ENCODE peak calls at places on chromosomes 13 and 19, in seven cellular contexts. T is fibroblast of lung; I is upper lobe of right lung; A is CD4-positive, CD25-positive, alpha-beta regulatory T cell; V is transverse colon; Y is lower lobe of right lung; U is H9. X is an unnamed sample.

GRCh38 chr19:7636317-7636690 is 606 bp upstream of the STXBP2 start:
- DNase-seq in I (no peak), A (no peak), U (no peak), V (no peak), T (no peak), Y (no peak), X (no peak)

GRCh38 chr13:109857325-109857724 is 70.9 kb upstream of the IRS2 start:
- DNase-seq in T (no peak), V (no peak), A (no peak), I (no peak), Y (no peak), U (no peak), X (no peak)

GRCh38 chr13:66657165-66657895 is 572.8 kb downstream of the PCDH9 start:
- DNase-seq in U (no peak), I (no peak), T (peak; percentile 99), Y (peak; percentile 53), A (no peak), V (no peak), X (no peak)

GRCh38 chr13:37168922-37169321 is 63.5 kb upstream of the CSNK1A1L start:
- DNase-seq in I (no peak), T (no peak), V (no peak), U (no peak), Y (no peak), A (no peak), X (no peak)

GRCh38 chr13:27354379-27354778 is 70.0 kb upstream of the GTF3A start:
- DNase-seq in Y (no peak), T (peak; percentile 60), V (no peak), A (no peak), I (no peak), U (no peak), X (no peak)

GRCh38 chr19:10269333-10270179 is 1.4 kb upstream of the ICAM1 start:
- DNase-seq in U (peak; percentile 86), V (peak; percentile 90), Y (peak; percentile 93), I (peak; percentile 94), A (peak; percentile 75), T (peak; percentile 62), X (peak; percentile 70)

GRCh38 chr19:52190679-52191293 is 934 bp downstream of the PPP2R1A start:
- DNase-seq in T (peak; percentile 62), Y (peak; percentile 55), A (no peak), U (no peak), I (peak; percentile 70), V (peak; percentile 55), X (no peak)

GRCh38 chr13:57627663-57628062 is 3.9 kb upstream of the PCDH17 start:
- DNase-seq in Y (no peak), T (peak; percentile 27), I (no peak), V (no peak), U (no peak), A (no peak), X (no peak)

GRCh38 chr13:49580980-49581680 is 4.2 kb downstream of the RCBTB1 start:
- DNase-seq in A (no peak), Y (no peak), V (no peak), T (no peak), I (no peak), U (no peak), X (no peak)

GRCh38 chr13:49585220-49586157 is at the start of gene RCBTB1:
- DNase-seq in U (peak; percentile 79), T (peak; percentile 63), I (peak; percentile 86), Y (peak; percentile 78), V (peak; percentile 69), A (peak; percentile 71), X (peak; percentile 64)

GRCh38 chr13:49587311-49587847 is 2.0 kb upstream of the RCBTB1 start:
- DNase-seq in V (no peak), A (no peak), Y (no peak), T (peak; percentile 47), U (no peak), I (no peak), X (no peak)

GRCh38 chr13:49586717-49587116 is 1.4 kb upstream of the RCBTB1 start:
- DNase-seq in Y (no peak), U (no peak), A (no peak), V (no peak), I (no peak), T (no peak), X (no peak)

DNA sequence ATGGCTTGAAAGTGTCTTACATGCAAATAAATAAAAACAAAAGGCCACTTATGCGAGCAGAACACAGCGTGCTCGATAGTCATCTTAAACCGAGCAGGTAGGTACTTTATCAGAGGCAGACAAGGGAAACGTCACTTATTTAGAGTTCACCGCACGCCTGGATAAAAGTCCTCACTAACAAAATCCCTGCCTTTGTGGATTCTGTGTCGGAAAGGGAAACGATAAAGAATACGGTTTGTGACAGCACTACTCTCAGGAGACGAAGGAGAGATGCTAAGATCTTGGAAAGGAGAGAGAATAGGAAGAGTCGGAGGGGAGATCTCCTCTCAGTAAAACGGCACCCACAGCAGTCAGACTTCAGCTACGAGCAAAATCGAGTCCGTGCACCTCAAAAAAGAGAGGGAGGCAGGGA is 581 bp downstream of the RCBTB1 start:
- DNase-seq in I (no peak), Y (no peak), A (no peak), U (no peak), T (peak; percentile 14), V (no peak), X (no peak)
- H3K27ac ChIP-seq in I (peak overlapping the region; percentile 86), Y (peak overlapping the region; percentile 87), A (peak overlapping the region; percentile 73), U (no peak overlapping the region), T (peak overlapping the region; percentile 58), V (peak overlapping the region; percentile 86), X (peak overlapping the region; percentile 83)

DNA sequence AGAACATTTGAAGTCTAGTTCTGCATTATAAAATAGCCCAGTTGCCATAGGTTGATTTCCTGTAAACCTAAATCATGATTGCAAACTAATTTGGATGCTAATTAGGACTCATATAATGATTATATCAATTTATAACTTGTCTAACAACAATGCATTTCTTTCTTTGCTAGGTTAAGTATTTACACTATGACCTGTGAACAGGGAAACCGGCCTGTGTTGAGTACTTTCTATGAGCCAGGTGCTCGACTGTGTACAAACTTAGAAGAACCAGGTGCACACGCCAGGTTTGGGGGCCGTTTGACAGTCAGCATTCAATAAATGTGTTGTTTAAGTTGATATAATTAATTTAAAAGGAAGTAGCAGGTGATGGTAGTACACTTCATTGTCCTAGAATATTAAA is 203.1 kb downstream of the TM9SF2 start:
- DNase-seq in T (no peak), U (no peak), A (no peak), I (no peak), Y (no peak), V (no peak), X (no peak)
- H3K27ac ChIP-seq in T (no peak overlapping the region), U (peak overlapping the region; percentile 90), A (no peak overlapping the region), I (no peak overlapping the region), Y (no peak overlapping the region), V (no peak overlapping the region), X (no peak overlapping the region)

DNA sequence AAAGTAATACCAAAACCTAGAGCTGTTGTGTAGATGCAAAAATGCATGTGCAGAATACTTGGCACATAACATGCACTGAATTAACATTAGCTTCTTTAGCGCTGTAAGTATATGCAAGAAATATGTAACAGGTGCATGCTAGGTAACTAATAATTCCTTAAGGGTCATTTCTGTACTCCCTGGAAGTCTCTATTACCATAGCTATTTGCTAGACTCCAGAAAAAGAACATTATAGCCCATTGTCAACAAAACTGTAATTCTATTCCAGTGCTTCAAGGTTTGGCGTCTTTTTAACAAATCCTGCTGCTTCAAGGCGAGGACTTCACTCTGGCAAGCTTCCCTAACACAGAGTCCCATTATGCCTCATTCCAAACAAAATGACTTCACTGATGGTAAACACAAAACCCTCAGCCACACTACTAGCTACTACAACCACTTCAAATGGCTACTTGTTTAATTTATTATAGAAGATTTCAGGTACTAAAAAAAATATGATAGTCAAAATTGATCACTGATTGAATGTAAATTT is 32.7 kb downstream of the ELF1 start:
- DNase-seq in U (no peak), Y (no peak), I (no peak), A (no peak), T (peak; percentile 47), V (no peak), X (no peak)
- H3K27ac ChIP-seq in U (no peak overlapping the region), Y (peak overlapping the region; percentile 83), I (peak overlapping the region; percentile 89), A (peak overlapping the region; percentile 94), T (no peak overlapping the region), V (peak overlapping the region; percentile 69), X (peak overlapping the region; percentile 87)

GRCh38 chr13:75637101-75637774 is 1.1 kb downstream of the LMO7 start:
- DNase-seq in A (no peak), T (no peak), Y (no peak), U (no peak), I (no peak), V (no peak), X (no peak)
- H3K27ac ChIP-seq in A (no peak overlapping the region), T (peak overlapping the region; percentile 87), Y (peak overlapping the region; percentile 74), U (no peak overlapping the region), I (no peak overlapping the region), V (no peak overlapping the region), X (no peak overlapping the region)

DNA sequence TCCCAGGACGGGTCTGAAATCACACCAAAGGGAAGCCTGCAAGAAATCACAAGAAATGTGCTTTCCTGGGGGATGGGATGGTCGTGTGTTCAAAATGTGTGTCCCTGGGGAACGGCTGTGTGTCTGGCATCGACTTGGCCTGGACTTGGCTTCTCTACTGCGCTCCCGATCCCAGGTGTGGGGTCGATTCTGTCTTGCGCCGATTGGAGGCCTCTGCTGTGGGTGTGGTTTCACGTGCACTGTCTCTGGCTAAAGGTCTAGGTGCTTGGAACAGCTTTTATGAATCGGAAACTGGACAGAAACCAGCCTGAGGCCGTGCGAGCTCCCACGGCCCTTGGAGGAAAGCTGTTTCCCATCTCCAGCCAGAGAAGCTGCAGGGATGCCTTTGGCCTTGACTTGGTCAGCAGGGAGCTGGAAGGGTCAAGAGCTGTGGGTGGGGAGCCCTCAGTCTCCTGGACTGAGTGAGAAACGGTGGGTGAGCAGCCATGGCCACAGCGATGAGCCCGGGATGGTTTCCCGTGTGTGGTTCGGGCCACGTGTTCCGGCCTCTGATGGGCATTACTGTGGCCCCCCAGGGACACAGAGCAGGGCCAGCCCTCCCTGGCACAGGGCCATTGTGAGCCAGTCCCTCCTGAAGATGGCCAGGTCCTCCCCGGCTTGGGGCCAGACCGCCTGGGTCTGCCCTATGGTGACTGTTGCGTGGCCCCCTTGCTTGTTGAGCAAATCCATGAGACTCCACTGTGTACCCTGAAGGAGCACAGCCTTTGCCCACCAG is 29.7 kb downstream of the MCF2L start:
- DNase-seq in U (no peak), A (no peak), T (no peak), V (peak; percentile 40), Y (no peak), I (no peak), X (no peak)
- H3K27ac ChIP-seq in U (no peak overlapping the region), A (no peak overlapping the region), T (no peak overlapping the region), V (peak overlapping the region; percentile 24), Y (no peak overlapping the region), I (no peak overlapping the region), X (no peak overlapping the region)

DNA sequence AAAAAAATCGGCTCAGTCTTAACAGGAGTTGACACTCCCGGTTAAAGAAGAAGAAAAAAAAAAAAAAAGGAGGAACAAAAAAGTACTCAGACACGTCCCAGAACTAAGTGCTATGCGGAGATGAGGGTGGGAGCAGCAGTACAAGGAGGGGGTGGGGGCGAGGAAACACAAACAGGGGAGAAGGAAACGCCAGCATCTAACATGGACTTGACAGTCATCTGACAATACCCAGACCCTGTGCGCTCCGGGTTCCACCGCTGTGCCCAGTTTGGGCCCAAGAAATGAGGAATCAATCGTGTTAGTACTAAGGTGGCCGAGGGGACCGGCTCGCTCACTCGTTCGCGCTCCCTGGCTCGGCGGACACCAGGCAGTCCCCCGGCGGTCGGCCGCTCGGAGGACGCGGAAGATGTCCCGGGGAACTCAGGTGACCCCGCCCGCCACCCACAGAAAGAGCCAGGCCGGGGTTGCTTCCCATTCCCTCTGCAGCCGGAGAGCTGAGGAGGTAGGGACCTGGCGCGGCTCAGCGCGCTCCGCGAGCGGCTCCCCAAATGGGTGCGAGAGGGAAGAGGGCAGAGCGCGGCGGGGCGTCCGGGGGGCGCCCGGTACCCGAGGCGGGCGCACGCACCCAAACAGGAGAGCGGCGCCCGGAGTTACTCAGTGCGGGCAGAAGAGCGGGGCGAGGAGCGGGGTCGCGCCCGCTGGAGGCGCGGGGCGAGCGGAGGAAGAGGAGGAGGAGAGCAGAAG is 648 bp downstream of the TSHZ3 start:
- DNase-seq in A (no peak), I (no peak), V (no peak), Y (peak; percentile 56), T (peak; percentile 55), U (no peak), X (no peak)
- H3K27ac ChIP-seq in A (no peak overlapping the region), I (peak overlapping the region; percentile 49), V (peak overlapping the region; percentile 97), Y (peak overlapping the region; percentile 71), T (peak overlapping the region; percentile 78), U (no peak overlapping the region), X (no peak overlapping the region)